ENCODE peak calls at places on chromosomes 7 and 10, in four cellular contexts. One of them, this sample, is unnamed.

GRCh38 chr10:107583974-107584373 is 419.5 kb upstream of the SORCS1 start:
- DNase-seq in K562: no peak
- DNase-seq in HepG2: no peak
- DNase-seq in GM12878: no peak
- DNase-seq in this sample: no peak

GRCh38 chr10:15642095-15642494 is 77.6 kb downstream of the ITGA8 start:
- DNase-seq in HepG2: no peak
- DNase-seq in K562: no peak
- DNase-seq in GM12878: no peak
- DNase-seq in this sample: no peak

GRCh38 chr10:36344240-36344639 is 702.1 kb upstream of the FZD8 start:
- DNase-seq in K562: no peak
- DNase-seq in HepG2: no peak
- DNase-seq in GM12878: no peak
- DNase-seq in this sample: no peak

GRCh38 chr10:75683158-75683557 is 251.7 kb downstream of the LRMDA start:
- DNase-seq in K562: no peak
- DNase-seq in HepG2: no peak
- DNase-seq in GM12878: no peak
- DNase-seq in this sample: no peak

GRCh38 chr10:90887555-90887954 is 15.8 kb downstream of the RPP30 start:
- DNase-seq in K562: no peak
- DNase-seq in GM12878: no peak
- DNase-seq in HepG2: no peak
- DNase-seq in this sample: no peak

GRCh38 chr10:73862011-73862410 is 12.3 kb downstream of the CAMK2G start:
- DNase-seq in HepG2: no peak
- DNase-seq in GM12878: no peak
- DNase-seq in K562: no peak
- DNase-seq in this sample: no peak

GRCh38 chr10:78552261-78552811 is 516.4 kb upstream of the ZMIZ1 start:
- DNase-seq in K562: no peak
- DNase-seq in GM12878: no peak
- DNase-seq in HepG2: no peak
- DNase-seq in this sample: no peak

GRCh38 chr10:116044722-116045374 is 228.2 kb downstream of the GFRA1 start:
- DNase-seq in HepG2: no peak
- DNase-seq in K562: no peak
- DNase-seq in GM12878: no peak
- DNase-seq in this sample: no peak

GRCh38 chr7:49822862-49823261 is 49.4 kb downstream of the VWC2 start:
- DNase-seq in GM12878: no peak
- DNase-seq in K562: no peak
- DNase-seq in HepG2: no peak
- DNase-seq in this sample: no peak

GRCh38 chr7:44664756-44665461 is 58.5 kb downstream of the OGDH start:
- DNase-seq in GM12878: no peak
- DNase-seq in HepG2: peak
- DNase-seq in K562: no peak
- DNase-seq in this sample: no peak

GRCh38 chr7:123627859-123628258 is 26.2 kb downstream of the ASB15 start:
- DNase-seq in HepG2: no peak
- DNase-seq in K562: no peak
- DNase-seq in GM12878: no peak
- DNase-seq in this sample: no peak

GRCh38 chr7:43700059-43700501 is 29.2 kb downstream of the COA1 start:
- DNase-seq in HepG2: peak
- DNase-seq in GM12878: no peak
- DNase-seq in K562: peak
- DNase-seq in this sample: peak

GRCh38 chr10:24962998-24963397 is 10.6 kb upstream of the PRTFDC1 start:
- DNase-seq in HepG2: peak
- DNase-seq in GM12878: no peak
- DNase-seq in K562: peak
- DNase-seq in this sample: no peak

GRCh38 chr10:6382081-6382480 is 179.3 kb downstream of the PFKFB3 start:
- DNase-seq in K562: no peak
- DNase-seq in GM12878: peak
- DNase-seq in HepG2: no peak
- DNase-seq in this sample: no peak

GRCh38 chr10:89454561-89455347 is 40.4 kb downstream of the IFIT5 start:
- DNase-seq in HepG2: no peak
- DNase-seq in K562: no peak
- DNase-seq in GM12878: no peak
- DNase-seq in this sample: no peak

GRCh38 chr7:140616328-140616727 is 24.3 kb downstream of the DENND2A start:
- DNase-seq in K562: no peak
- DNase-seq in HepG2: no peak
- DNase-seq in GM12878: no peak
- DNase-seq in this sample: no peak

GRCh38 chr7:127835679-127836078 is 183.7 kb downstream of the SND1 start:
- DNase-seq in GM12878: no peak
- DNase-seq in HepG2: no peak
- DNase-seq in K562: no peak
- DNase-seq in this sample: no peak

GRCh38 chr10:126216221-126216701 is 172.0 kb downstream of the ADAM12 start:
- DNase-seq in GM12878: no peak
- DNase-seq in K562: no peak
- DNase-seq in HepG2: no peak
- DNase-seq in this sample: peak

GRCh38 chr7:7770228-7770627 is 51.8 kb upstream of the RPA3 start:
- DNase-seq in K562: no peak
- DNase-seq in HepG2: no peak
- DNase-seq in GM12878: no peak
- DNase-seq in this sample: no peak

GRCh38 chr7:125057974-125058373 is 128.3 kb upstream of the POT1 start:
- DNase-seq in HepG2: peak
- DNase-seq in GM12878: no peak
- DNase-seq in K562: peak
- DNase-seq in this sample: no peak

GRCh38 chr7:131527462-131527861 is 29.0 kb downstream of the PODXL start:
- DNase-seq in HepG2: no peak
- DNase-seq in GM12878: no peak
- DNase-seq in K562: no peak
- DNase-seq in this sample: no peak

GRCh38 chr7:41188163-41189130 is 514.4 kb downstream of the INHBA start:
- DNase-seq in HepG2: no peak
- DNase-seq in GM12878: no peak
- DNase-seq in K562: no peak
- DNase-seq in this sample: no peak

GRCh38 chr7:121901026-121901425 is 28.1 kb downstream of the PTPRZ1 start:
- DNase-seq in GM12878: no peak
- DNase-seq in K562: no peak
- DNase-seq in HepG2: no peak
- DNase-seq in this sample: no peak

GRCh38 chr10:74585231-74586087 is 240.9 kb upstream of the KAT6B start:
- DNase-seq in GM12878: peak
- DNase-seq in HepG2: no peak
- DNase-seq in K562: no peak
- DNase-seq in this sample: peak

DNA sequence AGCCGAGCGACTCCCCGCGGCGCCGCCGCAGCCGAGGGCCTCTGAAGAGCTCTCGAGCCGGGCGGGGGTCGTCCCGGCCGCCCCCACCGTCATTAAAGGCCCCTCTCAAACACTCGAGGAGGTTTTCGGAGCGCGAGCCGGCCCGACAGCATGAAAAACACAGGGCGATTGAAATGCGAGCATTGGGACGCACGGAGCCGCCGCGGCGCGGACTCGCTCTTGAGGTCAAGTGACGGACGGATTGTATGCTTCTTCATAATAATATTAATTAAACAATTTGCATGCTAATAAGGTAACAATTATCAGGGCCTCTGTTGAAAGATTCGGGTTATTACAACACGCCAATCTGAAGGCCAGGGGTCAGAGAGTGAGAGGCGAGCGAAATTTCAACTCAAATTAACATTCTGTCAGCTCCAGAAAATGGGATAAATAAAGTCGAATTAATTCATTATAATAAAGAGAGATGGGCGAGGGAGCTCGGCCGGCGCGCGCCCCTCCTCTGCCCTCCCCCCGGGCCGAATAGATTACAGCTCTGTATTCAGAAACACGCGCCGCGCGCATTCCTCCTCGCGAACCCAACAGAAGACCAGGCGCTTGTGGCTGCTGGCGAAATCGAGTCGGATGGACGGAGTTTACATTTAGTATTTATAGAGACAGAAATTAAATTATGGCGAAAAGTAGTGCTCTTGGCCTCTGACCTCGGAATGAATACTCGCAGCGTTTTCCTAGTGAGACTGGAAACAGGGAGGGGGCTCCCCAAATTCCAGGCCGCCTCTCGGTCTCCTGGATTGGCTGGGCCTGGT is 2.1 kb upstream of the UNCX start:
- DNase-seq in HepG2: no peak
- DNase-seq in K562: no peak
- DNase-seq in GM12878: no peak
- DNase-seq in this sample: no peak
- TF ChIP-seq FOXK2 in HepG2: no peak
- TF ChIP-seq FOXK2 in K562: no peak
- TF ChIP-seq FOXK2 in GM12878: no peak
- TF ChIP-seq FOXK2 in this sample: no peak

DNA sequence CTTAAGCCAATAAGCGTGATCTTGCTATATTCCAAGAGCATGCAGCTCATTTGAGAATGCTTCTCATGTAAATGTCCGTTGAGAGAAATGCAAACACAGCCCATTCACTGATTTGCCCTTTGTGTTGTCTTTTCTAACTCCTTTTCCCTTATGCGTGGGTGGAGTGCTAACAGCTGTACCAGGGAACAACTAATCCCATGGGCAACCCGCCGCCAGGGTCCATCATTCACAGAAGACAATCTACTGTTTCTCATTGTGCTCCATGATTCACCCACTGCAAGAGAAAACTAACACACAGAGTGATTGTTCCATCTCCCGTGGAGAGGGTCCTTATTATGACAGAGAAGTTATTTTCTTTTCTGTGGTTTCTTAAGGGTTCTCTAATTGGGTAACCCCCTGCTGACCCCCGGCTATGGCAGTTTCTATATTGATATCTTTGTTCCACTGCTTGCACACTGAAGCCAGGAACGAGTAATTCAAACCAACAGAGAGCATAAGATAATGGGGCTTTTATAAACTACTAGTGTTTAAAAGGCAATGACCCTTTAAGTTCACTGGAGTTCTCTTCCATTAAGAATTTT is 298.7 kb downstream of the BAMBI start:
- DNase-seq in GM12878: no peak
- DNase-seq in HepG2: peak
- DNase-seq in K562: no peak
- DNase-seq in this sample: no peak
- TF ChIP-seq FOXK2 in GM12878: no peak
- TF ChIP-seq FOXK2 in HepG2: no peak
- TF ChIP-seq FOXK2 in K562: no peak
- TF ChIP-seq FOXK2 in this sample: no peak

DNA sequence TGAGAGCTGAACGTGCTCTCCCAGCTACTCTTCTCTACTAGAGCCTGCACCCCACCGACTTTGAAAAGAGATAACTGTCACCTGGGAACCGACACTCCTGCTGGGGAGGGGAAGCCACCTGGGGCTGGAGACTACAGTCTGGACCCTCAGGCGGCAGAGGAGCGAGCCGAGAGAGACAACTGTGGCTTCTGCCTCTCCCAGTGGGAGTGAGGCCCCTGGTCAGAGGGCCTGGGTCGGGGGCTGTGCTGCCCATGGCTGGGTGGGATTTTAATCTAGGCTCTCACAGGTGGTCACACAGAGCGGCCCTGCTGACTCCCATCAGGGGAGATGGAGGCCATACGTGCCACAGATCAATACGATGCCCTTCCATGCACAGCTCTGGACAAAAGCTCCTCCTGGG is 372.1 kb downstream of the DNAJB6 start:
- DNase-seq in HepG2: no peak
- DNase-seq in GM12878: no peak
- DNase-seq in K562: no peak
- DNase-seq in this sample: no peak
- TF ChIP-seq FOXK2 in HepG2: no peak
- TF ChIP-seq FOXK2 in GM12878: no peak
- TF ChIP-seq FOXK2 in K562: no peak
- TF ChIP-seq FOXK2 in this sample: no peak

DNA sequence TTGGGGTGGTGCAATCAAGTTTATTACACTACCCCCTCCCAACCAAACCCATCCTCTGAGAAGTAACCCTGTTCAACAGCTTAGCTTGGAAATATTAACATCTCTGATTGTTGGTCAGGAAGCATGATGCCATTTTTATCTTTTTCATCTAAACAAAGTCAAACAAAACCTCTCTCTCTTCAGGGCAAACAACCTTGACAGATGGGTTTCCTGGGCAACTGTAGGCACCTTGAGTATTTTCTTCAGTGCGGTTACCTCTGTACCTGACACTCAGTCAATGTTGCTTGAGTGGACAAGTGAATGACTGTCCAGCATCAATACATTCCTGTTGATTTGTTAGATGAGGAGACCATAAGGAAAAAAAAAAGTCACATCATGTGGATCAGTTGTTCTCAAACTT is 183.6 kb downstream of the NRP1 start:
- DNase-seq in HepG2: no peak
- DNase-seq in GM12878: no peak
- DNase-seq in K562: no peak
- DNase-seq in this sample: no peak
- TF ChIP-seq FOXK2 in HepG2: no peak
- TF ChIP-seq FOXK2 in GM12878: no peak
- TF ChIP-seq FOXK2 in K562: no peak
- TF ChIP-seq FOXK2 in this sample: no peak

GRCh38 chr7:137578541-137578940 is 235.0 kb upstream of the PTN start:
- DNase-seq in GM12878: no peak
- DNase-seq in HepG2: no peak
- DNase-seq in K562: no peak
- DNase-seq in this sample: no peak

GRCh38 chr7:137585591-137585990 is 242.1 kb upstream of the PTN start:
- DNase-seq in K562: no peak
- DNase-seq in HepG2: no peak
- DNase-seq in GM12878: no peak
- DNase-seq in this sample: no peak

GRCh38 chr7:137579913-137580640 is 236.5 kb upstream of the PTN start:
- DNase-seq in GM12878: no peak
- DNase-seq in HepG2: no peak
- DNase-seq in K562: no peak
- DNase-seq in this sample: no peak

GRCh38 chr7:137583199-137583598 is 239.7 kb upstream of the PTN start:
- DNase-seq in GM12878: no peak
- DNase-seq in K562: no peak
- DNase-seq in HepG2: no peak
- DNase-seq in this sample: no peak
- TF ChIP-seq FOXK2 in GM12878: no peak
- TF ChIP-seq FOXK2 in K562: no peak
- TF ChIP-seq FOXK2 in HepG2: no peak
- TF ChIP-seq FOXK2 in this sample: no peak

DNA sequence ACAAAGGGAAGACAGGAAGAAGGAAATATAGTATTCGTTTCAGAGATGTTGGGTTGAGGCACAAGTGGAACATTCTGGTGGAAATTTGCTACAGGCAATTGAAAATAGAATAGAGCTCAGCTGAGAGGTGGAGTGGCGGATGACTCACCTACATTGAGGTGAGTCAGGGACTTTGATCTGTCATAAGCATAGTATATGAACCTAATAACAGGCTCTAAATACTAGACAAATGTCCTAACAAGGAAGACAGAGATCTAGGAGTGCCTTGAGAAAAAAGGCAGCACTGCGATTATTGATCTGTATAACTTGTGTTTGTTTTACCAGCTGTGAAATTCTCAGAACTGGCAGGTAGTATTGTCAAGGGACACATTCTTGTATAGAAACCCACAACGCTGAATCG is 907 bp upstream of the IFRD1 start:
- DNase-seq in GM12878: no peak
- DNase-seq in HepG2: peak
- DNase-seq in K562: no peak
- DNase-seq in this sample: no peak
- TF ChIP-seq FOXK2 in GM12878: no peak
- TF ChIP-seq FOXK2 in HepG2: no peak
- TF ChIP-seq FOXK2 in K562: no peak
- TF ChIP-seq FOXK2 in this sample: no peak

This sample was measured in HEK293T.